ENCODE peak calls at places on chromosomes 6 and 20, in nine cellular contexts. One of them, this sample, is unnamed. For H3K36me3 and H3K27me3, the result is how much of the 10 kb centered on the place peaks cover.

GRCh38 chr20:60630609-60631008 is 621.5 kb upstream of the CDH4 start:
- DNase-seq in left ventricle myocardium inferior: no peak
- DNase-seq in testis: no peak
- DNase-seq in breast epithelium: no peak
- DNase-seq in MM.1S: no peak
- DNase-seq in GM06990: no peak
- DNase-seq in heart left ventricle: no peak
- DNase-seq in hepatocyte: no peak
- DNase-seq in tibial nerve: no peak
- DNase-seq in this sample: no peak

GRCh38 chr6:149318581-149319286 is 1.2 kb downstream of the TAB2 start:
- DNase-seq in left ventricle myocardium inferior: no peak
- DNase-seq in testis: peak
- DNase-seq in breast epithelium: no peak
- DNase-seq in MM.1S: peak
- DNase-seq in GM06990: no peak
- DNase-seq in heart left ventricle: no peak
- DNase-seq in hepatocyte: peak
- DNase-seq in tibial nerve: no peak
- DNase-seq in this sample: no peak

GRCh38 chr20:53711333-53712211 is 117.9 kb upstream of the ZNF217 start:
- DNase-seq in left ventricle myocardium inferior: no peak
- DNase-seq in testis: no peak
- DNase-seq in breast epithelium: no peak
- DNase-seq in MM.1S: no peak
- DNase-seq in GM06990: no peak
- DNase-seq in heart left ventricle: no peak
- DNase-seq in hepatocyte: no peak
- DNase-seq in tibial nerve: no peak
- DNase-seq in this sample: no peak

GRCh38 chr6:142030115-142030619 is 102.6 kb upstream of the GJE1 start:
- DNase-seq in left ventricle myocardium inferior: no peak
- DNase-seq in testis: no peak
- DNase-seq in breast epithelium: no peak
- DNase-seq in MM.1S: no peak
- DNase-seq in GM06990: no peak
- DNase-seq in heart left ventricle: no peak
- DNase-seq in hepatocyte: no peak
- DNase-seq in tibial nerve: no peak
- DNase-seq in this sample: no peak

GRCh38 chr6:64257586-64257985 is 622.0 kb downstream of the PHF3 start:
- DNase-seq in left ventricle myocardium inferior: no peak
- DNase-seq in testis: no peak
- DNase-seq in breast epithelium: no peak
- DNase-seq in MM.1S: no peak
- DNase-seq in GM06990: no peak
- DNase-seq in heart left ventricle: no peak
- DNase-seq in hepatocyte: no peak
- DNase-seq in tibial nerve: no peak
- DNase-seq in this sample: no peak

GRCh38 chr6:166192557-166192956 is 24.9 kb upstream of the TBXT start:
- DNase-seq in left ventricle myocardium inferior: no peak
- DNase-seq in testis: no peak
- DNase-seq in breast epithelium: no peak
- DNase-seq in MM.1S: no peak
- DNase-seq in GM06990: no peak
- DNase-seq in heart left ventricle: no peak
- DNase-seq in hepatocyte: no peak
- DNase-seq in tibial nerve: no peak
- DNase-seq in this sample: no peak

GRCh38 chr6:5956939-5957338 is 49.8 kb downstream of the NRN1 start:
- DNase-seq in left ventricle myocardium inferior: no peak
- DNase-seq in testis: no peak
- DNase-seq in breast epithelium: no peak
- DNase-seq in MM.1S: no peak
- DNase-seq in GM06990: no peak
- DNase-seq in heart left ventricle: no peak
- DNase-seq in hepatocyte: no peak
- DNase-seq in tibial nerve: no peak
- DNase-seq in this sample: no peak

GRCh38 chr20:33433875-33434274 is 9.7 kb downstream of the SNTA1 start:
- DNase-seq in left ventricle myocardium inferior: no peak
- DNase-seq in testis: peak
- DNase-seq in breast epithelium: no peak
- DNase-seq in MM.1S: no peak
- DNase-seq in GM06990: no peak
- DNase-seq in heart left ventricle: no peak
- DNase-seq in hepatocyte: no peak
- DNase-seq in tibial nerve: no peak
- DNase-seq in this sample: no peak

GRCh38 chr6:42101186-42101657 is 41.2 kb downstream of the C6orf132 start:
- DNase-seq in left ventricle myocardium inferior: no peak
- DNase-seq in testis: no peak
- DNase-seq in breast epithelium: peak
- DNase-seq in MM.1S: no peak
- DNase-seq in GM06990: no peak
- DNase-seq in heart left ventricle: no peak
- DNase-seq in hepatocyte: peak
- DNase-seq in tibial nerve: no peak
- DNase-seq in this sample: no peak

GRCh38 chr6:138250513-138251247 is 32.4 kb upstream of the PBOV1 start:
- DNase-seq in left ventricle myocardium inferior: peak
- DNase-seq in testis: no peak
- DNase-seq in breast epithelium: peak
- DNase-seq in MM.1S: no peak
- DNase-seq in GM06990: no peak
- DNase-seq in heart left ventricle: no peak
- DNase-seq in hepatocyte: peak
- DNase-seq in tibial nerve: no peak
- DNase-seq in this sample: no peak

GRCh38 chr20:48302844-48303552 is 517.7 kb upstream of the SULF2 start:
- DNase-seq in left ventricle myocardium inferior: no peak
- DNase-seq in testis: no peak
- DNase-seq in breast epithelium: no peak
- DNase-seq in MM.1S: no peak
- DNase-seq in GM06990: no peak
- DNase-seq in heart left ventricle: no peak
- DNase-seq in hepatocyte: no peak
- DNase-seq in tibial nerve: no peak
- DNase-seq in this sample: no peak

GRCh38 chr6:153167907-153168306 is 36.8 kb upstream of the RGS17 start:
- DNase-seq in left ventricle myocardium inferior: no peak
- DNase-seq in testis: no peak
- DNase-seq in breast epithelium: no peak
- DNase-seq in MM.1S: no peak
- DNase-seq in GM06990: no peak
- DNase-seq in heart left ventricle: no peak
- DNase-seq in hepatocyte: no peak
- DNase-seq in tibial nerve: no peak
- DNase-seq in this sample: no peak

GRCh38 chr6:70955441-70956190 is 1.2 kb downstream of the B3GAT2 start:
- DNase-seq in left ventricle myocardium inferior: peak
- DNase-seq in testis: peak
- DNase-seq in breast epithelium: peak
- DNase-seq in MM.1S: peak
- DNase-seq in GM06990: peak
- DNase-seq in heart left ventricle: peak
- DNase-seq in hepatocyte: peak
- DNase-seq in tibial nerve: peak
- DNase-seq in this sample: peak
- TF ChIP-seq CTCF in left ventricle myocardium inferior: peak
- TF ChIP-seq CTCF in testis: peak
- TF ChIP-seq CTCF in breast epithelium: peak
- TF ChIP-seq CTCF in MM.1S: peak
- TF ChIP-seq CTCF in GM06990: peak
- TF ChIP-seq CTCF in heart left ventricle: peak
- TF ChIP-seq CTCF in hepatocyte: peak
- TF ChIP-seq CTCF in tibial nerve: peak
- TF ChIP-seq CTCF in this sample: peak

GRCh38 chr20:50957276-50957675 is 1.1 kb downstream of the DPM1 start:
- DNase-seq in left ventricle myocardium inferior: no peak
- DNase-seq in testis: no peak
- DNase-seq in breast epithelium: no peak
- DNase-seq in MM.1S: no peak
- DNase-seq in GM06990: no peak
- DNase-seq in heart left ventricle: no peak
- DNase-seq in hepatocyte: no peak
- DNase-seq in tibial nerve: no peak
- DNase-seq in this sample: no peak

GRCh38 chr20:50957798-50958732 is at the start of gene DPM1:
- DNase-seq in left ventricle myocardium inferior: peak
- DNase-seq in testis: peak
- DNase-seq in breast epithelium: peak
- DNase-seq in MM.1S: peak
- DNase-seq in GM06990: peak
- DNase-seq in heart left ventricle: peak
- DNase-seq in hepatocyte: peak
- DNase-seq in tibial nerve: peak
- DNase-seq in this sample: peak

GRCh38 chr20:50948132-50948785 is 10.1 kb downstream of the DPM1 start:
- DNase-seq in left ventricle myocardium inferior: no peak
- DNase-seq in testis: no peak
- DNase-seq in breast epithelium: no peak
- DNase-seq in MM.1S: no peak
- DNase-seq in GM06990: no peak
- DNase-seq in heart left ventricle: no peak
- DNase-seq in hepatocyte: no peak
- DNase-seq in tibial nerve: no peak
- DNase-seq in this sample: no peak

GRCh38 chr20:50953821-50954220 is 4.5 kb downstream of the DPM1 start:
- DNase-seq in left ventricle myocardium inferior: no peak
- DNase-seq in testis: no peak
- DNase-seq in breast epithelium: no peak
- DNase-seq in MM.1S: no peak
- DNase-seq in GM06990: no peak
- DNase-seq in heart left ventricle: no peak
- DNase-seq in hepatocyte: no peak
- DNase-seq in tibial nerve: no peak
- DNase-seq in this sample: no peak

DNA sequence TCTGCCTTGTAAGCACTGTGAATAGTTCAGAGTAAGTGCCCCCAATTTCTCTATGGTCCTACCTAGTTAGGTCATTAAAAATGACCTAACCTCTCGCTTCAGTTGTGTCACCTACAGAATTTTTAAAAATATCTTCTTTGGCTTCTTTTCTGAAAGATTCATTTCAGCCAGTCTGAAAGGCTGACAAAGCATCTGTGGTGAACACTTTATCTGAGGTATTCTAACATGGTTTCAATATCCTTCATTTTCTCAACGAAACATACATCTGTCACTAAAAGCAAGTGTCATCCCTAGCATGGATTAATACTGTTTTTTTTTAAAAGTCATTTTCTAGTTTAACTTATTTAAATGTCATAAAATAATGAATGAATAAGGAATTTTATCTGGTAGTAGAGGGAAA is 5.1 kb downstream of the DPM1 start:
- DNase-seq in left ventricle myocardium inferior: no peak
- DNase-seq in testis: no peak
- DNase-seq in breast epithelium: no peak
- DNase-seq in MM.1S: peak
- DNase-seq in GM06990: no peak
- DNase-seq in heart left ventricle: no peak
- DNase-seq in hepatocyte: no peak
- DNase-seq in tibial nerve: no peak
- DNase-seq in this sample: no peak
- H3K36me3 ChIP-seq in left ventricle myocardium inferior: half or more
- H3K36me3 ChIP-seq in testis: under half
- H3K36me3 ChIP-seq in breast epithelium: under half
- H3K36me3 ChIP-seq in MM.1S: under half
- H3K36me3 ChIP-seq in GM06990: under half
- H3K36me3 ChIP-seq in heart left ventricle: half or more
- H3K36me3 ChIP-seq in hepatocyte: under half
- H3K36me3 ChIP-seq in tibial nerve: under half
- H3K36me3 ChIP-seq in this sample: half or more

GRCh38 chr6:106973018-106973840 is 1.3 kb downstream of the CD24 start:
- DNase-seq in left ventricle myocardium inferior: no peak
- DNase-seq in testis: no peak
- DNase-seq in breast epithelium: peak
- DNase-seq in MM.1S: no peak
- DNase-seq in GM06990: no peak
- DNase-seq in heart left ventricle: no peak
- DNase-seq in hepatocyte: peak
- DNase-seq in tibial nerve: no peak
- DNase-seq in this sample: peak
- H3K27me3 ChIP-seq in left ventricle myocardium inferior: half or more
- H3K27me3 ChIP-seq in testis: under half
- H3K27me3 ChIP-seq in breast epithelium: under half
- H3K27me3 ChIP-seq in MM.1S: under half
- H3K27me3 ChIP-seq in GM06990: under half
- H3K27me3 ChIP-seq in heart left ventricle: under half
- H3K27me3 ChIP-seq in hepatocyte: under half
- H3K27me3 ChIP-seq in tibial nerve: half or more
- H3K27me3 ChIP-seq in this sample: half or more

GRCh38 chr6:18668994-18669393 is 281.8 kb downstream of the RNF144B start:
- DNase-seq in left ventricle myocardium inferior: no peak
- DNase-seq in testis: no peak
- DNase-seq in breast epithelium: no peak
- DNase-seq in MM.1S: no peak
- DNase-seq in GM06990: no peak
- DNase-seq in heart left ventricle: no peak
- DNase-seq in hepatocyte: no peak
- DNase-seq in tibial nerve: no peak
- DNase-seq in this sample: no peak

DNA sequence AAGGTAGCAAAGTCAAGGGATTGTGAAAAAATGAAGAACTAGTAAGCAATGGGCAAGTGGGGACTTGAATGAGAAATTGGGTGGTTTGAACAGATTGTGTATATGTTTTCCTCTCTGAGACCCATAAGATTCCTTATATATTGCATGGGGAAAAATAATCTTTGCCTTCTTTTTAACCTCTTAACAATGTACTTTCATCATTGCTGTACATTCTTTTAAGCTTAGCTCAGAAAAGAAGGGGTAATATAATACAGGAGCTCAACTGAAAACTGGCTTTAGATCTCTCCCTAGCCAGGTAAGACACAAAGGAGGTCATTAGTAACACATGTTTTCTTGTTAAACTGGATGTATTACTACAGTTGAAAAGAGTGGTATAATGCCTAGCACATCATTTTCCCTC is 287.2 kb downstream of the RNF144B start:
- DNase-seq in left ventricle myocardium inferior: no peak
- DNase-seq in testis: no peak
- DNase-seq in breast epithelium: no peak
- DNase-seq in MM.1S: no peak
- DNase-seq in GM06990: no peak
- DNase-seq in heart left ventricle: no peak
- DNase-seq in hepatocyte: no peak
- DNase-seq in tibial nerve: no peak
- DNase-seq in this sample: no peak
- TF ChIP-seq CTCF in left ventricle myocardium inferior: no peak
- TF ChIP-seq CTCF in testis: no peak
- TF ChIP-seq CTCF in breast epithelium: no peak
- TF ChIP-seq CTCF in MM.1S: no peak
- TF ChIP-seq CTCF in GM06990: no peak
- TF ChIP-seq CTCF in heart left ventricle: no peak
- TF ChIP-seq CTCF in hepatocyte: no peak
- TF ChIP-seq CTCF in tibial nerve: no peak
- TF ChIP-seq CTCF in this sample: no peak

GRCh38 chr6:118903691-118904090 is 9.7 kb downstream of the ASF1A start:
- DNase-seq in left ventricle myocardium inferior: no peak
- DNase-seq in testis: no peak
- DNase-seq in breast epithelium: no peak
- DNase-seq in MM.1S: no peak
- DNase-seq in GM06990: no peak
- DNase-seq in heart left ventricle: no peak
- DNase-seq in hepatocyte: no peak
- DNase-seq in tibial nerve: no peak
- DNase-seq in this sample: no peak
- H3K36me3 ChIP-seq in left ventricle myocardium inferior: half or more
- H3K36me3 ChIP-seq in testis: under half
- H3K36me3 ChIP-seq in breast epithelium: under half
- H3K36me3 ChIP-seq in MM.1S: under half
- H3K36me3 ChIP-seq in GM06990: under half
- H3K36me3 ChIP-seq in heart left ventricle: half or more
- H3K36me3 ChIP-seq in hepatocyte: under half
- H3K36me3 ChIP-seq in tibial nerve: under half
- H3K36me3 ChIP-seq in this sample: half or more

This sample was measured in BE2C.